ENCODE peak calls at places on chromosomes 16 and 17, in eight cellular contexts. Z, D, T, M, C, J, A and Q are unnamed samples.

GRCh38 chr16:16092925-16093624 is 130.2 kb downstream of the ABCC6 start:
- DNase-seq in Z (peak; percentile 27), D (no peak), T (peak; percentile 44), M (no peak), C (no peak), J (peak; percentile 86), A (peak; percentile 4), Q (no peak)

GRCh38 chr17:42543190-42544079 is 7.4 kb downstream of the NAGLU start:
- DNase-seq in Z (no peak), D (no peak), T (no peak), M (no peak), C (no peak), J (no peak), A (no peak), Q (no peak)

GRCh38 chr17:19461681-19462080 is 50.6 kb downstream of the RNF112 start:
- DNase-seq in Z (no peak), D (peak; percentile 66), T (no peak), M (no peak), C (no peak), J (no peak), A (no peak), Q (no peak)

GRCh38 chr17:38745545-38745944 is 2.6 kb downstream of the PCGF2 start:
- DNase-seq in Z (no peak), D (no peak), T (no peak), M (no peak), C (no peak), J (no peak), A (peak; percentile 43), Q (no peak)

GRCh38 chr17:2048805-2049204 is 6.1 kb upstream of the HIC1 start:
- DNase-seq in Z (no peak), D (peak; percentile 90), T (no peak), M (no peak), C (no peak), J (no peak), A (no peak), Q (no peak)

GRCh38 chr17:59425085-59425901 is 93.8 kb downstream of the YPEL2 start:
- DNase-seq in Z (peak; percentile 82), D (peak; percentile 69), T (no peak), M (peak; percentile 28), C (no peak), J (peak; percentile 61), A (peak; percentile 71), Q (no peak)

GRCh38 chr16:66977341-66978113 is 10.9 kb upstream of the CES4A start:
- DNase-seq in Z (peak; percentile 81), D (peak; percentile 97), T (peak; percentile 49), M (peak; percentile 94), C (peak; percentile 87), J (peak; percentile 78), A (peak; percentile 93), Q (peak; percentile 95)

GRCh38 chr17:72021417-72022041 is 99.3 kb upstream of the SOX9 start:
- DNase-seq in Z (no peak), D (no peak), T (no peak), M (no peak), C (no peak), J (no peak), A (no peak), Q (no peak)

GRCh38 chr16:27226476-27226875 is 23.1 kb downstream of the KDM8 start:
- DNase-seq in Z (no peak), D (no peak), T (no peak), M (no peak), C (peak; percentile 20), J (no peak), A (peak; percentile 57), Q (no peak)

GRCh38 chr16:27224741-27225300 is 21.5 kb downstream of the KDM8 start:
- DNase-seq in Z (no peak), D (no peak), T (no peak), M (no peak), C (no peak), J (no peak), A (peak; percentile 46), Q (no peak)

GRCh38 chr16:27226976-27227705 is 23.8 kb downstream of the KDM8 start:
- DNase-seq in Z (no peak), D (no peak), T (no peak), M (no peak), C (no peak), J (no peak), A (peak; percentile 43), Q (no peak)

GRCh38 chr16:27224271-27224737 is 21.0 kb downstream of the KDM8 start:
- DNase-seq in Z (no peak), D (no peak), T (no peak), M (no peak), C (no peak), J (no peak), A (peak; percentile 63), Q (no peak)

DNA sequence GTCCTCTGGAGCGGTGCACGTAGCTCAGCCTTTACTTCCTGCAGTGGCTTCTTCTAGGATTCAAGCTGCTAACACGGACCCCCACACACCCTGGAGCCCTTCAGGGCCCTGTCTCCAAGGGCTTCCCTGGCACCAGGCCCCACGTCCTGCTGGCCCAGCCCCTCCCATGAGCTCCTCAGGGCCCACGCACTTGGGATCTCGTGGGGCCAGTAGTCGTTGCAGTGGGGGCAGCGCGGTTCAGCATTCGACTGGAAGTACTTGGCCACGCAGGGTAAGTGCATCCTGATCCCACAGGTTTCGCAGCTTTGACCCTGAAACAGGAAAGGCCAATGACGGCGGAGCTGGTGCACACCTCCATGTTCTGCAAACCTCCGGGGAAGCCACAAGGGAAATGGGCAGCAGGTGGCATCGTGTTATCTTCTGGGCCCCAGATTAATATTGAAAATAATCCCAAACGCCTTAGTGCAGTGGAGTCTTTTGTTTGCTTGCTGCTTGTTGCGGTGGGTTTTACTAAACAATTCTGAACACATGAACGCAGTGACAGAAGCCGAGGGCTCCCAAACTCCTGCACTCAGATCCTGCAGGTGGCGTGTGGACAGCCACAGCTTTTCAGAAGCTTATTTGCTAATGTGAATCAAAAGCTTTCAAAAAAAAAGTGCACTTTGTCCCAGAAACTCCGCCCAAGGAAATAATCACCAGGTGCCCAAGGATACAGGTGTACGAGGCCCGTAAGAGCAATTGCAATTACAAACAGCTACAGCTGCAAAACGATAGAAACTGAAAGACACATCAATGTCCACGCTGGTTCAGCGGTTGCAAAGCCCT is 22.4 kb downstream of the KDM8 start:
- DNase-seq in Z (no peak), D (no peak), T (no peak), M (peak; percentile 65), C (no peak), J (no peak), A (peak; percentile 63), Q (no peak)
- TF ChIP-seq CTCF in Z (no peak), D (peak; percentile 31), T (no peak), M (peak; percentile 45), C (no peak), J (no peak), A (no peak), Q (no peak)

GRCh38 chr17:57104461-57105175 is 19.6 kb downstream of the AKAP1 start:
- DNase-seq in Z (peak; percentile 72), D (no peak), T (no peak), M (no peak), C (no peak), J (no peak), A (no peak), Q (no peak)

GRCh38 chr17:57108656-57109392 is 23.8 kb downstream of the AKAP1 start:
- DNase-seq in Z (no peak), D (peak; percentile 58), T (no peak), M (peak; percentile 61), C (no peak), J (no peak), A (no peak), Q (no peak)

GRCh38 chr17:57106836-57107497 is 21.9 kb downstream of the AKAP1 start:
- DNase-seq in Z (no peak), D (no peak), T (no peak), M (no peak), C (no peak), J (no peak), A (no peak), Q (no peak)

GRCh38 chr17:57107498-57108101 is 22.6 kb downstream of the AKAP1 start:
- DNase-seq in Z (no peak), D (peak; percentile 55), T (no peak), M (peak; percentile 76), C (peak; percentile 30), J (no peak), A (no peak), Q (no peak)

DNA sequence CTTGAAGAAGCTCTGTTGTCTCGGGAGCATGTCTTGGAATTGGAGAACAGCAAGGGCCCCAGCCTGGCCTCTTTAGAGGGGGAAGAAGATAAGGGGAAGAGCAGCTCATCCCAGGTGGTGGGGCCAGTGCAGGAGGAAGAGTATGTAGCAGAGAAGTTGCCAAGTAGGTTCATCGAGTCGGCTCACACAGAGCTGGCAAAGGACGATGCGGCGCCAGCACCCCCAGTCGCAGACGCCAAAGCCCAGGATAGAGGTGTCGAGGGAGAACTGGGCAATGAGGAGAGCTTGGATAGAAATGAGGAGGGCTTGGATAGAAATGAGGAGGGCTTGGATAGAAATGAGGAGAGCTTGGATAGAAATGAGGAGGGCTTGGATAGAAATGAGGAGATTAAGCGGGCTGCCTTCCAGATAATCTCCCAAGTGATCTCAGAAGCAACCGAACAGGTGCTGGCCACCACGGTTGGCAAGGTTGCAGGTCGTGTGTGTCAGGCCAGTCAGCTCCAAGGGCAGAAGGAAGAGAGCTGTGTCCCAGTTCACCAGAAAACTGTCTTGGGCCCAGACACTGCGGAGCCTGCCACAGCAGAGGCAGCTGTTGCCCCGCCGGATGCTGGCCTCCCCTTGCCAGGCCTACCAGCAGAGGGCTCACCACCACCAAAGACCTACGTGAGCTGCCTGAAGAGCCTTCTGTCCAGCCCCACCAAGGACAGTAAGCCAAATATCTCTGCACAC is 21.2 kb downstream of the AKAP1 start:
- DNase-seq in Z (no peak), D (peak; percentile 86), T (no peak), M (peak; percentile 38), C (no peak), J (no peak), A (no peak), Q (no peak)
- TF ChIP-seq CTCF in Z (no peak), D (peak; percentile 78), T (peak; percentile 35), M (peak; percentile 30), C (no peak), J (peak; percentile 13), A (peak; percentile 43), Q (no peak)

DNA sequence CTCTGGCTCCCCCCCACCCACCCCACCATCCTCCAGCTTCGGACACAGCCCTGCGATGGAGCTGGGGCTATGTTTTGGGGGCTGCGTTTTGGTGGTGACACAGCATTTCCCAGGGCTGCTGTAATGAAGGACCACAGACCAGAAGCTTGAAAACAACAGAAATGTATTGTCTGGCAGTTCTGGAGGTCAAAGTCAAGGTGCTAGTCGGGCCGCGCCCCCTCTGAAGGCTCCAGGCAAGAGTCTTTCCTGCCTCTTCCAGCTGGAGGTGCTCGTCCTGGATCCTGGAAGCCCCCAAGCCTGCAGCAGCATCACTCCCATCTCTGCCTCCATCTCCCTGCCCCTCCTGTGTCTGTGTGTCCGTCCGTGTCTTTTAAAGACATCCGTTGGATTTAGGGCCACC is 50.8 kb downstream of the TBC1D16 start:
- DNase-seq in Z (no peak), D (peak; percentile 73), T (no peak), M (no peak), C (no peak), J (no peak), A (no peak), Q (no peak)
- TF ChIP-seq CTCF in Z (no peak), D (no peak), T (no peak), M (no peak), C (no peak), J (no peak), A (no peak), Q (no peak)

DNA sequence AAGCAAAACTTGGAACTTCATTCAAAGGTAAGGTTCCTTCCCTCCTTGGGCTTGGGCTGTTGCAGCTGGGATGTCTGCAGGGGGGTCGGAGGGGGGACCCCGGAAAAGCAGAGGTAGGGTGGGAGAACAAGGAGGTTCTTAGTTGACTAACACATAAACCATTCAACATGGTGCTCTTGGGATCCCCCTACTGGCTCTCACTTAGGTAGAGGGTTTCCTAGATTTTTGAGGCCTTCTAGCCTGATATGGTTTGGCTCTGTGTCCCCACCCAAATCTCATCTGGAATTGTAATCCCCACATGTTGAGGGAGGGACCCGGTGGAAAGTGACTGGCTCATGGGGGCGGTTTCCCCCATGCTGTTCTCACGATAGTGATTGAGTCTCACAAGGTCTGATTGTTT is 93.9 kb downstream of the RGS9 start:
- DNase-seq in Z (no peak), D (no peak), T (no peak), M (no peak), C (no peak), J (no peak), A (no peak), Q (no peak)
- TF ChIP-seq CTCF in Z (peak; percentile 6), D (no peak), T (peak; percentile 37), M (no peak), C (no peak), J (no peak), A (no peak), Q (no peak)